ENCODE peak calls at places on chromosome 15, in four cellular contexts. I, F, Z and L are unnamed samples.

GRCh38 chr15:24878153-24878552 is 76.6 kb upstream of the SNRPN start:
- DNase-seq in Z (no peak), F (no peak), I (no peak), L (no peak)

GRCh38 chr15:57218826-57219576 is 157.3 kb upstream of the CGNL1 start:
- DNase-seq in I (no peak), Z (no peak), F (no peak), L (peak; percentile 97)

GRCh38 chr15:38030609-38031008 is 96.2 kb downstream of the TMCO5A start:
- DNase-seq in Z (no peak), I (no peak), F (no peak), L (no peak)

GRCh38 chr15:62606376-62607164 is 436.0 kb upstream of the TPM1 start:
- DNase-seq in Z (no peak), F (no peak), I (no peak), L (no peak)

GRCh38 chr15:70147178-70147760 is 49.6 kb upstream of the TLE3 start:
- DNase-seq in F (no peak), Z (no peak), I (no peak), L (no peak)

GRCh38 chr15:77762747-77763146 is 130.0 kb upstream of the LINGO1 start:
- DNase-seq in I (no peak), F (no peak), Z (no peak), L (no peak)

GRCh38 chr15:31332020-31332680 is 5.5 kb downstream of the KLF13 start:
- DNase-seq in Z (no peak), I (no peak), F (no peak), L (no peak)

GRCh38 chr15:63338170-63338569 is 43.5 kb downstream of the CA12 start:
- DNase-seq in Z (no peak), I (no peak), F (no peak), L (no peak)

GRCh38 chr15:73872370-73872769 is 994 bp upstream of the TBC1D21 start:
- DNase-seq in F (no peak), I (peak; percentile 13), Z (no peak), L (no peak)

GRCh38 chr15:44593042-44593736 is 56.2 kb downstream of the EIF3J start:
- DNase-seq in F (no peak), Z (no peak), I (no peak), L (no peak)

GRCh38 chr15:80093854-80094418 is 34.5 kb downstream of the ZFAND6 start:
- DNase-seq in F (no peak), I (no peak), Z (no peak), L (no peak)

GRCh38 chr15:80747317-80748053 is 31.7 kb upstream of the CEMIP start:
- DNase-seq in F (no peak), I (no peak), Z (no peak), L (no peak)

GRCh38 chr15:45648521-45649200 is 13.8 kb downstream of the SQOR start:
- DNase-seq in Z (no peak), F (no peak), I (no peak), L (no peak)

GRCh38 chr15:56411122-56411749 is 46.0 kb downstream of the TEX9 start:
- DNase-seq in I (no peak), Z (no peak), F (no peak), L (no peak)

GRCh38 chr15:66619152-66619903 is 53.5 kb upstream of the LCTL start:
- DNase-seq in F (peak; percentile 7), Z (no peak), I (peak; percentile 95), L (peak; percentile 25)

GRCh38 chr15:95375281-95375680 is 955.2 kb upstream of the NR2F2 start:
- DNase-seq in I (no peak), F (no peak), Z (no peak), L (no peak)

GRCh38 chr15:70892912-70893560 is 410 bp downstream of the LRRC49 start:
- DNase-seq in I (no peak), Z (no peak), F (no peak), L (peak; percentile 70)

GRCh38 chr15:79981861-79982455 is 11.0 kb upstream of the BCL2A1 start:
- DNase-seq in I (peak; percentile 12), Z (no peak), F (no peak), L (no peak)

GRCh38 chr15:57548325-57548724 is 43.4 kb upstream of the MYZAP start:
- DNase-seq in F (no peak), I (peak; percentile 9), Z (no peak), L (no peak)

GRCh38 chr15:100703671-100704070 is 101.3 kb downstream of the ASB7 start:
- DNase-seq in I (peak; percentile 39), F (no peak), Z (no peak), L (no peak)

GRCh38 chr15:78054971-78055370 is 22.5 kb downstream of the TBC1D2B start:
- DNase-seq in I (no peak), Z (no peak), F (no peak), L (no peak)

GRCh38 chr15:28105224-28105791 is 6.2 kb upstream of the OCA2 start:
- DNase-seq in I (peak; percentile 43), F (no peak), Z (no peak), L (no peak)

GRCh38 chr15:74431116-74431515 is 2.6 kb downstream of the SEMA7A start:
- DNase-seq in F (no peak), I (no peak), Z (no peak), L (no peak)

GRCh38 chr15:65044724-65045481 is at the start of gene SLC51B:
- DNase-seq in Z (no peak), F (no peak), I (peak; percentile 34), L (no peak)

GRCh38 chr15:61946778-61947177 is 113.5 kb downstream of the VPS13C start:
- DNase-seq in I (no peak), F (no peak), Z (no peak), L (no peak)

GRCh38 chr15:67941643-67942315 is 101.9 kb upstream of the RNU6-1 start:
- DNase-seq in F (no peak), I (no peak), Z (no peak), L (no peak)

GRCh38 chr15:70855764-70856163 is 1.8 kb upstream of the LARP6 start:
- DNase-seq in Z (no peak), F (no peak), I (no peak), L (no peak)

GRCh38 chr15:74630284-74631086 is 14.8 kb downstream of the CLK3 start:
- DNase-seq in Z (no peak), F (no peak), I (no peak), L (no peak)

GRCh38 chr15:39426552-39427532 is 154.0 kb upstream of the THBS1 start:
- DNase-seq in F (peak; percentile 26), I (peak; percentile 87), Z (no peak), L (no peak)

GRCh38 chr15:31870336-31871158 is 159.8 kb upstream of the CHRNA7 start:
- DNase-seq in F (peak; percentile 70), I (peak; percentile 96), Z (peak; percentile 76), L (peak; percentile 81)

GRCh38 chr15:100516592-100517489 is 11.9 kb downstream of the CERS3 start:
- DNase-seq in I (no peak), F (no peak), Z (no peak), L (no peak)

GRCh38 chr15:74768771-74769342 is 13.0 kb upstream of the CSK start:
- DNase-seq in I (peak; percentile 92), Z (no peak), F (no peak), L (no peak)

GRCh38 chr15:101455291-101455916 is 34.1 kb downstream of the PCSK6 start:
- DNase-seq in Z (peak; percentile 49), I (peak; percentile 88), F (no peak), L (no peak)

GRCh38 chr15:62951481-62951880 is 91.1 kb upstream of the TPM1 start:
- DNase-seq in F (no peak), I (no peak), Z (no peak), L (no peak)

GRCh38 chr15:71547066-71547465 is 263.3 kb upstream of the NR2E3 start:
- DNase-seq in F (no peak), I (no peak), Z (no peak), L (no peak)

GRCh38 chr15:40421246-40422157 is 15.9 kb downstream of the IVD start:
- DNase-seq in F (peak; percentile 69), Z (no peak), I (peak; percentile 93), L (no peak)